ENCODE peak calls at places on chromosomes 11 and 22, in seven cellular contexts. B, L, S, H, V, M and G are unnamed samples.

GRCh38 chr11:14443642-14444041 is 56.0 kb downstream of the COPB1 start:
- DNase-seq in B (no peak), L (peak), S (peak), H (no peak), V (peak), M (peak), G (no peak)

GRCh38 chr22:24768537-24769374 is 5.8 kb downstream of the PIWIL3 start:
- DNase-seq in B (peak), L (peak), S (peak), H (peak), V (peak), M (peak), G (peak)

GRCh38 chr11:76629133-76629852 is 41.3 kb downstream of the LRRC32 start:
- DNase-seq in B (peak), L (no peak), S (no peak), H (peak), V (no peak), M (peak), G (no peak)

GRCh38 chr22:46058591-46059519 is 81.9 kb upstream of the WNT7B start:
- DNase-seq in B (peak), L (no peak), S (peak), H (peak), V (peak), M (no peak), G (no peak)

GRCh38 chr11:69504127-69504526 is 22.7 kb downstream of the LINC01488 start:
- DNase-seq in B (no peak), L (no peak), S (no peak), H (peak), V (no peak), M (no peak), G (no peak)

GRCh38 chr11:119907934-119908760 is 179.1 kb upstream of the NECTIN1 start:
- DNase-seq in B (no peak), L (no peak), S (no peak), H (no peak), V (no peak), M (no peak), G (no peak)

GRCh38 chr11:8671651-8672062 is 10.8 kb downstream of the TRIM66 start:
- DNase-seq in B (peak), L (peak), S (no peak), H (peak), V (peak), M (peak), G (peak)

GRCh38 chr11:12893787-12894672 is 115.1 kb upstream of the RASSF10 start:
- DNase-seq in B (peak), L (peak), S (peak), H (peak), V (peak), M (peak), G (no peak)

GRCh38 chr11:114614127-114614720 is 18.6 kb upstream of the NXPE4 start:
- DNase-seq in B (no peak), L (no peak), S (no peak), H (no peak), V (no peak), M (no peak), G (no peak)

GRCh38 chr11:72750556-72751292 is 1.5 kb downstream of the ARAP1 start:
- DNase-seq in B (no peak), L (no peak), S (no peak), H (no peak), V (no peak), M (no peak), G (no peak)

GRCh38 chr11:72753341-72754148 is 1.3 kb upstream of the ARAP1 start:
- DNase-seq in B (no peak), L (no peak), S (no peak), H (no peak), V (no peak), M (no peak), G (no peak)

GRCh38 chr11:72751293-72752087 is 718 bp downstream of the ARAP1 start:
- DNase-seq in B (no peak), L (no peak), S (no peak), H (no peak), V (no peak), M (no peak), G (no peak)

GRCh38 chr11:72754149-72754543 is 1.9 kb upstream of the ARAP1 start:
- DNase-seq in B (no peak), L (no peak), S (no peak), H (no peak), V (no peak), M (no peak), G (no peak)

DNA sequence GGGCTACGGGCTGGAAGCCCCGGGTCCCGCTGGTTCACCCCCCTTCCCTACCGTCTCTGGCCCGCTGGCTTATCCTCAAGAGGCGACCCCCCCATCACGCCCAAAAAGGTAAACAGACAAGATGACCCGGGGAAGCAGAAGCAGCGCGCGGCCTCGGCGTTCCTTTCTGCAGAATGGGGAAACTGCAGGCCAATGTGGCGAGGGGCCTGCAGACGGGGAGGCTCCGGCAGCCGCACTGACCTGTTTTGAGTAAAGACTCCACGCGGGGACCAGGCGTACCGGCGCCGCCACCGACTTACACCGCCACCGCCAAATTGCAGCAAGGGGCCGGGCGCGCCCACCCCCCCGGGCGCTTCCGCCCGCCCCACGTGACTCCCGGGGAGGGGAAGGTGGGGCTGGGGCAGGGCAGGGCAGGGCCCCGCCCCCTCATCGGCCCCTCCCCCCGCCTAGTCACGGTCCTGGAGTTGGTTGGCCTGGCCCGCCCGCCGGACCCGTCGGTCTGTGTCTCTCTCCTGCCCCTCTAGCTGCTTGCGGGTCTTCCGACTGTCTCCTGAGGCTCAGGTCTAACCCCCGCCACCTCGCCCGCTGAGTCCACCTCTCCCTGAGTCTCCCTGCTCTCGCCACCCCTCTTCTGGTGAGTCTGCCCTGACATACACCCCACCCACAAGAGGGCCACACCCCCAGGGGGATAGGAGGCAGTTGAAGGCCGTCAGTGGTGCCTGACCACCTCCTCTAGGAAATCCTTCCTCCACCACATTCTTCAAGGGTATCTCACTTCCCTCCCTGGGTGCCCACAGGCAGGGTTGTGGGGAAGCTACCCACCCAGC is at the start of gene ARAP1:
- DNase-seq in B (peak), L (peak), S (peak), H (peak), V (peak), M (peak), G (no peak)
- H3K4me3 ChIP-seq in B (peak), L (peak), S (peak), H (peak), V (peak), M (peak), G (peak)

DNA sequence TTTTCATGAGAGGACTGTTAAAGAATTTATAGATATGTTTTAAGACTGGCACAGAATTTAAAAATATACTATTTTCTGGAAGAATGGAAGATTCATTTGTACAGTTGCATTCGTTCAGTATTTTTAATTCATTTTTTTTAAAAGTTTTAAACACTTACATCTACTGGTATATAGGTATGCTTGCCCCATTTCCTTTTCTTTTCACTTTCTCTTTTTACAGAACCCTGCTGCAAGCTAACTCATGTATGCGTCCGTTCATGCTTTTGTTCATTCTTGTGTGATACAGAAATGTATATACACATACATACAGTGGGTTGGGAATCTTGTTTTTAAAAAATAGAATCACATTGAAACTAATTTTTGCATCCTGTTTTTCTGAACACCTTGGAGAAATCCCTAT is 31.0 kb downstream of the PACS1 start:
- DNase-seq in B (no peak), L (no peak), S (no peak), H (no peak), V (no peak), M (no peak), G (no peak)
- H3K4me3 ChIP-seq in B (no peak), L (no peak), S (no peak), H (no peak), V (no peak), M (no peak), G (no peak)

DNA sequence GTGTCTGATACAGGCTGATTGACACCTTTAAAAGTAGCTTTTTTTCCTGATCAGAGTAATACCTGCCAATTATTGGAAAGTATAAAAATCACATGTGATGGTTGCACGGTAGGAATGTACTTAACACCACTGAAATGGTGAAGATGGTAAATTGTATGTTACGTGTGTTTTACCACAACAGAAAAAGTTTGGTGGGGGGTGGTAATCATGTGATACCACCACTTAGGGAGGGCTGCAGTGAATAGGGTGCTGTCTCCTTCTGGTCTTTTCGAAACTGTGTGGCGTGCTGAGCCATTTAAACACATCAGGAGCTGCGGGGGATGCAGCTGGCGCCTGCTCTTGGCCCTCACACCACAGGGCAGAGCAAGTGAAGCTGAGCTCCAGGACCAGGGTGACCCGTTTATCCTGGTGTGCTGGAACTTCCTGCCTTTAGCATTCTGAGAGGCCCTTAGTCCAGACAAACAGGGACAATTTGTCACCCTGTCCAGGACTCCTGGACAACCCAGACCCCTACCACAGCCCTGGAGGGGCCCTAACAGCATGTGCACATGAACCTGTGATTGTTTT is 2.6 kb downstream of the SYNGR1 start:
- DNase-seq in B (no peak), L (no peak), S (no peak), H (no peak), V (no peak), M (no peak), G (no peak)
- H3K4me3 ChIP-seq in B (no peak), L (no peak), S (no peak), H (no peak), V (no peak), M (no peak), G (no peak)

GRCh38 chr11:15958939-15959338 is 397.4 kb downstream of the SOX6 start:
- DNase-seq in B (no peak), L (no peak), S (no peak), H (no peak), V (no peak), M (no peak), G (no peak)

GRCh38 chr11:15967966-15968365 is 388.4 kb downstream of the SOX6 start:
- DNase-seq in B (no peak), L (no peak), S (no peak), H (no peak), V (no peak), M (peak), G (peak)

GRCh38 chr11:15967166-15967565 is 389.2 kb downstream of the SOX6 start:
- DNase-seq in B (no peak), L (peak), S (no peak), H (no peak), V (no peak), M (no peak), G (no peak)

GRCh38 chr11:15965562-15966250 is 390.6 kb downstream of the SOX6 start:
- DNase-seq in B (no peak), L (no peak), S (no peak), H (no peak), V (no peak), M (no peak), G (no peak)

GRCh38 chr11:15963266-15963665 is 393.1 kb downstream of the SOX6 start:
- DNase-seq in B (no peak), L (no peak), S (no peak), H (no peak), V (no peak), M (no peak), G (no peak)
- H3K4me3 ChIP-seq in B (no peak), L (no peak), S (no peak), H (no peak), V (no peak), M (no peak), G (no peak)

GRCh38 chr11:91913407-91913806 is 311.2 kb upstream of the FAT3 start:
- DNase-seq in B (no peak), L (no peak), S (no peak), H (no peak), V (no peak), M (no peak), G (no peak)
- H3K4me3 ChIP-seq in B (no peak), L (no peak), S (no peak), H (no peak), V (no peak), M (no peak), G (no peak)